ENCODE peak calls at places on chromosomes 16 and 17, in six cellular contexts. One of them, this sample, is unnamed.

GRCh38 chr16:82639666-82640336 is 13.0 kb downstream of the CDH13 start:
- DNase-seq in A549: peak; percentile 55
- DNase-seq in iris pigment epithelial cell: peak; percentile 75
- DNase-seq in small intestine: peak; percentile 57
- DNase-seq in activated T-cell treated with anti-CD3 and anti-CD28 coated beads, Interleukin-2, amount 50 U/mL, for 1 hour: peak; percentile 43
- DNase-seq in adipocyte: peak; percentile 67
- DNase-seq in this sample: peak; percentile 73

GRCh38 chr16:25110392-25110947 is 1.1 kb upstream of the LCMT1 start:
- DNase-seq in A549: peak; percentile 40
- DNase-seq in iris pigment epithelial cell: no peak
- DNase-seq in small intestine: peak; percentile 13
- DNase-seq in activated T-cell treated with anti-CD3 and anti-CD28 coated beads, Interleukin-2, amount 50 U/mL, for 1 hour: no peak
- DNase-seq in adipocyte: peak; percentile 37
- DNase-seq in this sample: no peak

GRCh38 chr16:68470461-68471150 is 22.3 kb upstream of the SMPD3 start:
- DNase-seq in A549: no peak
- DNase-seq in iris pigment epithelial cell: no peak
- DNase-seq in small intestine: no peak
- DNase-seq in activated T-cell treated with anti-CD3 and anti-CD28 coated beads, Interleukin-2, amount 50 U/mL, for 1 hour: no peak
- DNase-seq in adipocyte: no peak
- DNase-seq in this sample: no peak

GRCh38 chr17:35081638-35082037 is 18.1 kb upstream of the RFFL start:
- DNase-seq in A549: no peak
- DNase-seq in iris pigment epithelial cell: no peak
- DNase-seq in small intestine: no peak
- DNase-seq in activated T-cell treated with anti-CD3 and anti-CD28 coated beads, Interleukin-2, amount 50 U/mL, for 1 hour: no peak
- DNase-seq in adipocyte: no peak
- DNase-seq in this sample: no peak

GRCh38 chr16:67034478-67034877 is 5.5 kb downstream of the CBFB start:
- DNase-seq in A549: no peak
- DNase-seq in iris pigment epithelial cell: peak; percentile 81
- DNase-seq in small intestine: no peak
- DNase-seq in activated T-cell treated with anti-CD3 and anti-CD28 coated beads, Interleukin-2, amount 50 U/mL, for 1 hour: no peak
- DNase-seq in adipocyte: no peak
- DNase-seq in this sample: no peak

GRCh38 chr17:78933025-78933958 is 8.1 kb upstream of the TIMP2 start:
- DNase-seq in A549: peak; percentile 96
- DNase-seq in iris pigment epithelial cell: peak; percentile 100
- DNase-seq in small intestine: peak; percentile 27
- DNase-seq in activated T-cell treated with anti-CD3 and anti-CD28 coated beads, Interleukin-2, amount 50 U/mL, for 1 hour: peak; percentile 41
- DNase-seq in adipocyte: peak; percentile 96
- DNase-seq in this sample: peak; percentile 61

GRCh38 chr17:1160591-1161041 is 19.2 kb downstream of the ABR start:
- DNase-seq in A549: no peak
- DNase-seq in iris pigment epithelial cell: no peak
- DNase-seq in small intestine: no peak
- DNase-seq in activated T-cell treated with anti-CD3 and anti-CD28 coated beads, Interleukin-2, amount 50 U/mL, for 1 hour: no peak
- DNase-seq in adipocyte: no peak
- DNase-seq in this sample: no peak

GRCh38 chr17:42438600-42439567 is 15.8 kb upstream of the CAVIN1 start:
- DNase-seq in A549: no peak
- DNase-seq in iris pigment epithelial cell: peak; percentile 41
- DNase-seq in small intestine: peak; percentile 56
- DNase-seq in activated T-cell treated with anti-CD3 and anti-CD28 coated beads, Interleukin-2, amount 50 U/mL, for 1 hour: peak; percentile 48
- DNase-seq in adipocyte: peak; percentile 44
- DNase-seq in this sample: peak; percentile 31

GRCh38 chr16:11005611-11005975 is 61.2 kb downstream of the CLEC16A start:
- DNase-seq in A549: no peak
- DNase-seq in iris pigment epithelial cell: peak; percentile 69
- DNase-seq in small intestine: no peak
- DNase-seq in activated T-cell treated with anti-CD3 and anti-CD28 coated beads, Interleukin-2, amount 50 U/mL, for 1 hour: no peak
- DNase-seq in adipocyte: peak; percentile 48
- DNase-seq in this sample: no peak

GRCh38 chr17:72661093-72661944 is 431.2 kb downstream of the SLC39A11 start:
- DNase-seq in A549: no peak
- DNase-seq in iris pigment epithelial cell: peak; percentile 14
- DNase-seq in small intestine: peak; percentile 45
- DNase-seq in activated T-cell treated with anti-CD3 and anti-CD28 coated beads, Interleukin-2, amount 50 U/mL, for 1 hour: no peak
- DNase-seq in adipocyte: no peak
- DNase-seq in this sample: peak; percentile 82

GRCh38 chr17:70405492-70406220 is 236.3 kb downstream of the KCNJ2 start:
- DNase-seq in A549: peak; percentile 85
- DNase-seq in iris pigment epithelial cell: peak; percentile 98
- DNase-seq in small intestine: no peak
- DNase-seq in activated T-cell treated with anti-CD3 and anti-CD28 coated beads, Interleukin-2, amount 50 U/mL, for 1 hour: no peak
- DNase-seq in adipocyte: peak; percentile 53
- DNase-seq in this sample: no peak

GRCh38 chr16:24717411-24717810 is 12.0 kb upstream of the TNRC6A start:
- DNase-seq in A549: no peak
- DNase-seq in iris pigment epithelial cell: peak; percentile 47
- DNase-seq in small intestine: no peak
- DNase-seq in activated T-cell treated with anti-CD3 and anti-CD28 coated beads, Interleukin-2, amount 50 U/mL, for 1 hour: no peak
- DNase-seq in adipocyte: no peak
- DNase-seq in this sample: no peak

GRCh38 chr16:35391328-35391727 is 1931.9 kb downstream of the TP53TG3F start:
- DNase-seq in A549: peak; percentile 40
- DNase-seq in iris pigment epithelial cell: peak; percentile 56
- DNase-seq in small intestine: no peak
- DNase-seq in activated T-cell treated with anti-CD3 and anti-CD28 coated beads, Interleukin-2, amount 50 U/mL, for 1 hour: no peak
- DNase-seq in adipocyte: peak; percentile 28
- DNase-seq in this sample: peak; percentile 40

GRCh38 chr17:58337600-58338453 is 9.2 kb upstream of the TSPOAP1 start:
- DNase-seq in A549: no peak
- DNase-seq in iris pigment epithelial cell: peak; percentile 81
- DNase-seq in small intestine: peak; percentile 70
- DNase-seq in activated T-cell treated with anti-CD3 and anti-CD28 coated beads, Interleukin-2, amount 50 U/mL, for 1 hour: peak; percentile 91
- DNase-seq in adipocyte: peak; percentile 21
- DNase-seq in this sample: peak; percentile 93

GRCh38 chr16:609984-610383 is 20.1 kb downstream of the RAB40C start:
- DNase-seq in A549: no peak
- DNase-seq in iris pigment epithelial cell: no peak
- DNase-seq in small intestine: no peak
- DNase-seq in activated T-cell treated with anti-CD3 and anti-CD28 coated beads, Interleukin-2, amount 50 U/mL, for 1 hour: no peak
- DNase-seq in adipocyte: no peak
- DNase-seq in this sample: no peak

GRCh38 chr17:68457168-68457538 is at the start of gene WIPI1:
- DNase-seq in A549: peak; percentile 36
- DNase-seq in iris pigment epithelial cell: no peak
- DNase-seq in small intestine: no peak
- DNase-seq in activated T-cell treated with anti-CD3 and anti-CD28 coated beads, Interleukin-2, amount 50 U/mL, for 1 hour: no peak
- DNase-seq in adipocyte: no peak
- DNase-seq in this sample: no peak

GRCh38 chr17:41539979-41540701 is 12.0 kb upstream of the KRT19 start:
- DNase-seq in A549: no peak
- DNase-seq in iris pigment epithelial cell: no peak
- DNase-seq in small intestine: no peak
- DNase-seq in activated T-cell treated with anti-CD3 and anti-CD28 coated beads, Interleukin-2, amount 50 U/mL, for 1 hour: no peak
- DNase-seq in adipocyte: no peak
- DNase-seq in this sample: no peak